ENCODE peak calls at places on chromosomes 3 and 15, in five cellular contexts. One of them, this sample, is unnamed.

GRCh38 chr3:186083746-186084145 is 25.1 kb downstream of the ETV5 start:
- DNase-seq in activated CD4-positive, alpha-beta T cell treated with anti-CD3 and anti-CD28 coated beads, Interleukin-2, amount 10 ng/mL, durations not matched to agents 7 days and 5 days: no peak
- DNase-seq in stimulated activated CD4-positive, alpha-beta T cell treated with anti-CD3 and anti-CD28 coated beads, TNF-alpha, amount 100 ng/mL, for 4 hours: no peak
- DNase-seq in activated T-helper 1 cell treated with anti-CD3 and anti-CD28 coated beads, Interleukin-12 subunit alpha, Interleukin-12 subunit beta, Interleukin-2, Interleukin-4 antibody, amounts not matched to agents 30 ng/mL and 10 ng/mL and 1 ng/mL, durations not matched to agents 14 hours and 24 hours and 36 hours: no peak
- DNase-seq in bronchial epithelial cell: no peak
- DNase-seq in this sample: no peak

GRCh38 chr3:58497074-58497473 is 5.2 kb downstream of the KCTD6 start:
- DNase-seq in activated CD4-positive, alpha-beta T cell treated with anti-CD3 and anti-CD28 coated beads, Interleukin-2, amount 10 ng/mL, durations not matched to agents 7 days and 5 days: no peak
- DNase-seq in bronchial epithelial cell: no peak
- DNase-seq in stimulated activated CD4-positive, alpha-beta T cell treated with anti-CD3 and anti-CD28 coated beads, TNF-alpha, amount 100 ng/mL, for 4 hours: no peak
- DNase-seq in activated T-helper 1 cell treated with anti-CD3 and anti-CD28 coated beads, Interleukin-12 subunit alpha, Interleukin-12 subunit beta, Interleukin-2, Interleukin-4 antibody, amounts not matched to agents 30 ng/mL and 10 ng/mL and 1 ng/mL, durations not matched to agents 14 hours and 24 hours and 36 hours: no peak
- DNase-seq in this sample: no peak

GRCh38 chr3:13783556-13783955 is 96.3 kb downstream of the WNT7A start:
- DNase-seq in stimulated activated CD4-positive, alpha-beta T cell treated with anti-CD3 and anti-CD28 coated beads, TNF-alpha, amount 100 ng/mL, for 4 hours: no peak
- DNase-seq in activated T-helper 1 cell treated with anti-CD3 and anti-CD28 coated beads, Interleukin-12 subunit alpha, Interleukin-12 subunit beta, Interleukin-2, Interleukin-4 antibody, amounts not matched to agents 30 ng/mL and 10 ng/mL and 1 ng/mL, durations not matched to agents 14 hours and 24 hours and 36 hours: no peak
- DNase-seq in bronchial epithelial cell: no peak
- DNase-seq in activated CD4-positive, alpha-beta T cell treated with anti-CD3 and anti-CD28 coated beads, Interleukin-2, amount 10 ng/mL, durations not matched to agents 7 days and 5 days: no peak
- DNase-seq in this sample: no peak

GRCh38 chr3:23667536-23668429 is 138.0 kb upstream of the UBE2E1 start:
- DNase-seq in activated T-helper 1 cell treated with anti-CD3 and anti-CD28 coated beads, Interleukin-12 subunit alpha, Interleukin-12 subunit beta, Interleukin-2, Interleukin-4 antibody, amounts not matched to agents 30 ng/mL and 10 ng/mL and 1 ng/mL, durations not matched to agents 14 hours and 24 hours and 36 hours: no peak
- DNase-seq in bronchial epithelial cell: no peak
- DNase-seq in stimulated activated CD4-positive, alpha-beta T cell treated with anti-CD3 and anti-CD28 coated beads, TNF-alpha, amount 100 ng/mL, for 4 hours: no peak
- DNase-seq in activated CD4-positive, alpha-beta T cell treated with anti-CD3 and anti-CD28 coated beads, Interleukin-2, amount 10 ng/mL, durations not matched to agents 7 days and 5 days: no peak
- DNase-seq in this sample: no peak

GRCh38 chr3:54853573-54854404 is 74.1 kb downstream of the LRTM1 start:
- DNase-seq in activated CD4-positive, alpha-beta T cell treated with anti-CD3 and anti-CD28 coated beads, Interleukin-2, amount 10 ng/mL, durations not matched to agents 7 days and 5 days: peak
- DNase-seq in bronchial epithelial cell: peak
- DNase-seq in stimulated activated CD4-positive, alpha-beta T cell treated with anti-CD3 and anti-CD28 coated beads, TNF-alpha, amount 100 ng/mL, for 4 hours: no peak
- DNase-seq in activated T-helper 1 cell treated with anti-CD3 and anti-CD28 coated beads, Interleukin-12 subunit alpha, Interleukin-12 subunit beta, Interleukin-2, Interleukin-4 antibody, amounts not matched to agents 30 ng/mL and 10 ng/mL and 1 ng/mL, durations not matched to agents 14 hours and 24 hours and 36 hours: peak
- DNase-seq in this sample: peak

GRCh38 chr15:81189583-81190283 is 6.9 kb upstream of the IL16 start:
- DNase-seq in activated T-helper 1 cell treated with anti-CD3 and anti-CD28 coated beads, Interleukin-12 subunit alpha, Interleukin-12 subunit beta, Interleukin-2, Interleukin-4 antibody, amounts not matched to agents 30 ng/mL and 10 ng/mL and 1 ng/mL, durations not matched to agents 14 hours and 24 hours and 36 hours: no peak
- DNase-seq in activated CD4-positive, alpha-beta T cell treated with anti-CD3 and anti-CD28 coated beads, Interleukin-2, amount 10 ng/mL, durations not matched to agents 7 days and 5 days: no peak
- DNase-seq in bronchial epithelial cell: no peak
- DNase-seq in stimulated activated CD4-positive, alpha-beta T cell treated with anti-CD3 and anti-CD28 coated beads, TNF-alpha, amount 100 ng/mL, for 4 hours: no peak
- DNase-seq in this sample: no peak

GRCh38 chr3:137172703-137173102 is 214.9 kb downstream of the IL20RB start:
- DNase-seq in bronchial epithelial cell: no peak
- DNase-seq in stimulated activated CD4-positive, alpha-beta T cell treated with anti-CD3 and anti-CD28 coated beads, TNF-alpha, amount 100 ng/mL, for 4 hours: no peak
- DNase-seq in activated CD4-positive, alpha-beta T cell treated with anti-CD3 and anti-CD28 coated beads, Interleukin-2, amount 10 ng/mL, durations not matched to agents 7 days and 5 days: no peak
- DNase-seq in activated T-helper 1 cell treated with anti-CD3 and anti-CD28 coated beads, Interleukin-12 subunit alpha, Interleukin-12 subunit beta, Interleukin-2, Interleukin-4 antibody, amounts not matched to agents 30 ng/mL and 10 ng/mL and 1 ng/mL, durations not matched to agents 14 hours and 24 hours and 36 hours: no peak
- DNase-seq in this sample: no peak

GRCh38 chr3:143585720-143586456 is 262.4 kb downstream of the SLC9A9 start:
- DNase-seq in activated CD4-positive, alpha-beta T cell treated with anti-CD3 and anti-CD28 coated beads, Interleukin-2, amount 10 ng/mL, durations not matched to agents 7 days and 5 days: no peak
- DNase-seq in activated T-helper 1 cell treated with anti-CD3 and anti-CD28 coated beads, Interleukin-12 subunit alpha, Interleukin-12 subunit beta, Interleukin-2, Interleukin-4 antibody, amounts not matched to agents 30 ng/mL and 10 ng/mL and 1 ng/mL, durations not matched to agents 14 hours and 24 hours and 36 hours: no peak
- DNase-seq in bronchial epithelial cell: no peak
- DNase-seq in stimulated activated CD4-positive, alpha-beta T cell treated with anti-CD3 and anti-CD28 coated beads, TNF-alpha, amount 100 ng/mL, for 4 hours: no peak
- DNase-seq in this sample: no peak

GRCh38 chr15:43441316-43441715 is 51.6 kb downstream of the TP53BP1 start:
- DNase-seq in activated CD4-positive, alpha-beta T cell treated with anti-CD3 and anti-CD28 coated beads, Interleukin-2, amount 10 ng/mL, durations not matched to agents 7 days and 5 days: peak
- DNase-seq in stimulated activated CD4-positive, alpha-beta T cell treated with anti-CD3 and anti-CD28 coated beads, TNF-alpha, amount 100 ng/mL, for 4 hours: no peak
- DNase-seq in activated T-helper 1 cell treated with anti-CD3 and anti-CD28 coated beads, Interleukin-12 subunit alpha, Interleukin-12 subunit beta, Interleukin-2, Interleukin-4 antibody, amounts not matched to agents 30 ng/mL and 10 ng/mL and 1 ng/mL, durations not matched to agents 14 hours and 24 hours and 36 hours: peak
- DNase-seq in bronchial epithelial cell: peak
- DNase-seq in this sample: no peak

GRCh38 chr3:26719148-26719547 is 96.6 kb downstream of the LRRC3B start:
- DNase-seq in activated T-helper 1 cell treated with anti-CD3 and anti-CD28 coated beads, Interleukin-12 subunit alpha, Interleukin-12 subunit beta, Interleukin-2, Interleukin-4 antibody, amounts not matched to agents 30 ng/mL and 10 ng/mL and 1 ng/mL, durations not matched to agents 14 hours and 24 hours and 36 hours: no peak
- DNase-seq in activated CD4-positive, alpha-beta T cell treated with anti-CD3 and anti-CD28 coated beads, Interleukin-2, amount 10 ng/mL, durations not matched to agents 7 days and 5 days: no peak
- DNase-seq in bronchial epithelial cell: no peak
- DNase-seq in stimulated activated CD4-positive, alpha-beta T cell treated with anti-CD3 and anti-CD28 coated beads, TNF-alpha, amount 100 ng/mL, for 4 hours: no peak
- DNase-seq in this sample: no peak